ENCODE peak calls at places on chromosomes 1 and 21, in four cellular contexts. H is pancreas, Z is MG63, K is BJ. J is an unnamed sample.

GRCh38 chr1:222928212-222928611 is 113.4 kb downstream of the DISP1 start:
- DNase-seq in K (no peak), Z (peak; percentile 54), H (peak; percentile 41), J (no peak)

GRCh38 chr1:216766633-216767325 is 43.5 kb upstream of the ESRRG start:
- DNase-seq in H (no peak), Z (no peak), K (no peak), J (no peak)

GRCh38 chr1:17485280-17485679 is 45.8 kb upstream of the RCC2 start:
- DNase-seq in H (no peak), K (no peak), Z (no peak), J (no peak)

GRCh38 chr1:168774241-168774640 is 45.2 kb upstream of the DPT start:
- DNase-seq in H (peak; percentile 4), K (no peak), Z (peak; percentile 5), J (no peak)

GRCh38 chr1:15051898-15052528 is 101.5 kb upstream of the TMEM51 start:
- DNase-seq in K (no peak), Z (no peak), H (no peak), J (no peak)

GRCh38 chr1:50110084-50110615 is 1.4 kb downstream of the ELAVL4 start:
- DNase-seq in H (no peak), K (no peak), Z (no peak), J (no peak)

GRCh38 chr1:226486163-226486562 is 62.4 kb upstream of the STUM start:
- DNase-seq in Z (no peak), H (no peak), K (no peak), J (no peak)

GRCh38 chr1:49051647-49052046 is 275.0 kb upstream of the BEND5 start:
- DNase-seq in H (no peak), Z (no peak), K (no peak), J (no peak)

GRCh38 chr1:208654241-208654640 is 410.1 kb upstream of the PLXNA2 start:
- DNase-seq in Z (peak; percentile 10), K (no peak), H (no peak), J (no peak)

GRCh38 chr1:110535985-110536384 is 17.0 kb upstream of the KCNA10 start:
- DNase-seq in H (no peak), Z (no peak), K (no peak), J (no peak)

GRCh38 chr1:154434346-154435075 is 29.4 kb downstream of the IL6R start:
- DNase-seq in H (no peak), Z (peak; percentile 73), K (no peak), J (no peak)

GRCh38 chr1:27074175-27074780 is 61.6 kb upstream of the TENT5B start:
- DNase-seq in Z (no peak), K (no peak), H (no peak), J (no peak)

GRCh38 chr1:236700903-236701302 is 14.6 kb downstream of the ACTN2 start:
- DNase-seq in K (no peak), H (no peak), Z (no peak), J (no peak)

GRCh38 chr1:116388122-116388521 is 15.1 kb downstream of the ATP1A1 start:
- DNase-seq in H (no peak), K (no peak), Z (no peak), J (no peak)

GRCh38 chr1:54859687-54860391 is 27.2 kb downstream of the DHCR24 start:
- DNase-seq in K (no peak), H (no peak), Z (no peak), J (no peak)

GRCh38 chr1:247367786-247368342 is 36.2 kb upstream of the ZNF496 start:
- DNase-seq in Z (peak; percentile 41), K (no peak), H (no peak), J (no peak)

GRCh38 chr1:21781971-21782867 is 730 bp downstream of the USP48 start:
- DNase-seq in K (no peak), Z (peak; percentile 12), H (no peak), J (no peak)

GRCh38 chr1:77336730-77337129 is 54.9 kb downstream of the AK5 start:
- DNase-seq in K (no peak), Z (no peak), H (no peak), J (no peak)
- H3K27me3 ChIP-seq in K (no peaks in the 10 kb centered on the region), Z (no peaks in the 10 kb centered on the region), H (no peaks in the 10 kb centered on the region), J (no peaks in the 10 kb centered on the region)

GRCh38 chr21:44454058-44454457 is 1.3 kb upstream of the LRRC3 start:
- DNase-seq in H (no peak), K (no peak), Z (no peak), J (no peak)

GRCh38 chr21:44454747-44455523 is at the start of gene LRRC3:
- DNase-seq in Z (peak; percentile 87), H (peak; percentile 81), K (peak; percentile 3), J (peak; percentile 7)

GRCh38 chr21:44456915-44457736 is 1.8 kb downstream of the LRRC3 start:
- DNase-seq in H (no peak), Z (no peak), K (no peak), J (no peak)

GRCh38 chr21:44455524-44456206 is 355 bp downstream of the LRRC3 start:
- DNase-seq in K (no peak), Z (peak; percentile 75), H (peak; percentile 41), J (no peak)

GRCh38 chr21:44456207-44456914 is 1.1 kb downstream of the LRRC3 start:
- DNase-seq in Z (no peak), K (no peak), H (no peak), J (no peak)
- H3K4me3 ChIP-seq in Z (peak overlapping the region; percentile 61), K (peak overlapping the region; percentile 57), H (peak overlapping the region; percentile 57), J (no peak overlapping the region)

GRCh38 chr1:206754011-206754410 is 16.6 kb upstream of the IL19 start:
- DNase-seq in K (peak; percentile 33), H (no peak), Z (no peak), J (no peak)
- H3K27me3 ChIP-seq in K (no peaks in the 10 kb centered on the region), H (no peaks in the 10 kb centered on the region), Z (peaks cover 2% of the 10 kb centered on the region), J (peaks cover 4% of the 10 kb centered on the region)

GRCh38 chr21:38175321-38175720 is 81.5 kb upstream of the KCNJ15 start:
- DNase-seq in K (no peak), Z (no peak), H (no peak), J (no peak)

GRCh38 chr21:38167345-38167744 is 89.4 kb upstream of the KCNJ15 start:
- DNase-seq in Z (no peak), H (no peak), K (no peak), J (no peak)

GRCh38 chr21:38170283-38170682 is 86.5 kb upstream of the KCNJ15 start:
- DNase-seq in Z (peak; percentile 31), H (no peak), K (no peak), J (no peak)

GRCh38 chr21:38171723-38172344 is 85.0 kb upstream of the KCNJ15 start:
- DNase-seq in K (no peak), H (peak; percentile 15), Z (peak; percentile 38), J (peak; percentile 80)

DNA sequence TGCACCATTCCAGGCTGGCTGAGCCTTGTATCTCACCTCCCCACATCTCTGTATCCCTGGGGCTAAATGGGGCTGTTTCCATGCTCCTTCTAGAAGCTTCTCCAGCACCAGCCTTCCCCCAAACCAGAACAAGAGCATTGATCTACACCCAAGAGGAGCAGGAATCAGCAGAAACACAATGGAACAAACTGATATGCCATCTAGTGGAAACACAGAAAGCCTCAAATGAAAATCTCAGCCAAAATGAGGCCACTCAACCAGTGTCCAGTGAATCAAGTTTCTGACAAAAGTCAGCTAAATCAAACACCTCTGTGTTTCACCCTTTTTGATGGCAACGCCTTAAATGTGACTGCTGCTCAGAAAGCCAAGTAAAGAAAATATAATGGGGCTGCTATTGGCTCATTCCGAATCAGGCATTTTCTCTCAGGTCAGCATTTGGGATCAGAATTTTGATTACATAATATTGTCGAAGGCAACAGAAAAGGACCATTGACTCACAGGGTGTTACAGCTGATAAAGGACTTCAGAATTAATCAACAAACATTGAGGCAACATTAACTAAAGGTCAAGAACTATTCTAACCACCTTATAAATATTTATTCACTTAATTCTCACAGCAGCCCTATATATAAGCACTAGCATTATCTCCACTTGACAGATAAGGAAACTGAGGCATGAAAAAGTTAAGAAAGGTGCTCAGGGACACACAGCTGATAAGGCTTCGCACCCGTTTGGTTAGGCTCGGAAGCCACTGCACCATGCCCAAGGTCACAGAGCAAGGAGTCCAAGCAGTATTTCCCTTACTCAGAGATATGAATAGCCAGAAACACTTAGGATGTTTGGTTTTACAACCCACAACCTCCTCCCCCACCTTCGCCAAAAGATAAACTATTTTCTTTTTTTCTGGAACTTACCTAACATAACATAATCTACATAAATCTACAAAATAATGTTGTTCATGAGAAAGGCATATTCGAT is 85.8 kb upstream of the KCNJ15 start:
- DNase-seq in Z (no peak), H (no peak), K (no peak), J (no peak)
- H3K4me3 ChIP-seq in Z (no peak overlapping the region), H (no peak overlapping the region), K (no peak overlapping the region), J (no peak overlapping the region)

GRCh38 chr1:231065510-231066241 is 25.6 kb upstream of the FAM89A start:
- DNase-seq in H (no peak), Z (no peak), K (no peak), J (no peak)

GRCh38 chr1:231072054-231072453 is 32.0 kb upstream of the FAM89A start:
- DNase-seq in Z (no peak), H (no peak), K (no peak), J (no peak)

GRCh38 chr1:231070758-231071443 is 30.8 kb upstream of the FAM89A start:
- DNase-seq in Z (no peak), K (no peak), H (no peak), J (no peak)

GRCh38 chr1:231069333-231069732 is 29.3 kb upstream of the FAM89A start:
- DNase-seq in H (no peak), Z (no peak), K (no peak), J (no peak)

DNA sequence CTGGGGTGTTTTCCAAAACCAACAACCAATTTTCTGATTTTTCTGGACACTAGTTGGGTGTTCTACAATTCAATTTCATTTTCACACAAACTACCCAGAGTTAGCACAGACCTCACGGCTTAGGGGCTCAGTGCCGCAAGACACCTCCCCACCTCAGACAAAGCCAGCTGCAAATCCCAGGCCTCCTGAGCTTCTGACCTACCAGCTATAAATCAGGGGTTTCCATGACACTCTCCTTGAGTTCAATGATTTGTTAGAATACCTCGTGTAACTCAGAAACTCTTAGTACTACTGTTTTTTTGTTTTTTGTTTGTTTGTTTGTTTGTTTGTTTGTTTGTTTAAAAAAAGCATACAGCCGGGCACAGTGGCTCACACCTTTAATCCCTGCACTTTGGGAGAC is 28.7 kb upstream of the FAM89A start:
- DNase-seq in K (no peak), Z (no peak), H (no peak), J (no peak)
- H3K27me3 ChIP-seq in K (peaks cover 2% of the 10 kb centered on the region), Z (peaks cover 3% of the 10 kb centered on the region), H (no peaks in the 10 kb centered on the region), J (no peaks in the 10 kb centered on the region)

GRCh38 chr1:31699341-31699891 is 4.4 kb downstream of the COL16A1 start:
- DNase-seq in K (no peak), H (no peak), Z (no peak), J (no peak)

GRCh38 chr1:31703431-31704260 is at the start of gene COL16A1:
- DNase-seq in K (no peak), Z (peak; percentile 90), H (peak; percentile 36), J (no peak)

GRCh38 chr1:31701137-31701736 is 2.6 kb downstream of the COL16A1 start:
- DNase-seq in H (peak; percentile 61), K (peak; percentile 85), Z (peak; percentile 97), J (peak; percentile 81)

GRCh38 chr1:31702836-31703404 is 897 bp downstream of the COL16A1 start:
- DNase-seq in H (no peak), Z (peak; percentile 29), K (no peak), J (no peak)

GRCh38 chr1:31700468-31701136 is 3.2 kb downstream of the COL16A1 start:
- DNase-seq in Z (no peak), H (no peak), K (no peak), J (no peak)
- H3K4me3 ChIP-seq in Z (no peak overlapping the region), H (no peak overlapping the region), K (no peak overlapping the region), J (no peak overlapping the region)